ENCODE peak calls at places on chromosome 10, in ten cellular contexts. P is IMR-90, B is cardiac muscle cell, Y is GM06990, J is AG04450, Q is dorsolateral prefrontal cortex, M is fibroblast of lung, R is neural crest cell, W is Calu3, N is endothelial cell. A is an unnamed sample.

GRCh38 chr10:132636358-132636757 is 98.8 kb downstream of the INPP5A start:
- DNase-seq in P (no peak), B (no peak), Y (no peak), J (no peak), Q (no peak), M (no peak), R (no peak), W (no peak), N (no peak), A (no peak)

GRCh38 chr10:11163990-11164805 is 146.5 kb downstream of the CELF2 start:
- DNase-seq in P (no peak), B (no peak), Y (no peak), J (no peak), Q (peak), M (no peak), R (peak), W (no peak), N (no peak), A (no peak)

GRCh38 chr10:34702093-34702952 is 112.8 kb downstream of the PARD3 start:
- DNase-seq in P (no peak), B (no peak), Y (no peak), J (no peak), Q (no peak), M (no peak), R (no peak), W (no peak), N (no peak), A (no peak)

GRCh38 chr10:129096340-129096984 is 370.6 kb upstream of the MGMT start:
- DNase-seq in P (peak), B (peak), Y (no peak), J (peak), Q (no peak), M (peak), R (no peak), W (no peak), N (no peak), A (no peak)

GRCh38 chr10:3071405-3072198 is 4.3 kb downstream of the PFKP start:
- DNase-seq in P (peak), B (peak), Y (no peak), J (no peak), Q (no peak), M (peak), R (no peak), W (peak), N (no peak), A (no peak)

GRCh38 chr10:132799856-132800255 is 13.9 kb upstream of the NKX6-2 start:
- DNase-seq in P (no peak), B (no peak), Y (no peak), J (no peak), Q (no peak), M (no peak), R (no peak), W (no peak), N (no peak), A (no peak)

GRCh38 chr10:3681642-3682554 is 103.1 kb downstream of the KLF6 start:
- DNase-seq in P (no peak), B (no peak), Y (no peak), J (no peak), Q (no peak), M (no peak), R (peak), W (peak), N (no peak), A (no peak)

GRCh38 chr10:96236090-96236478 is 35.3 kb downstream of the BLNK start:
- DNase-seq in P (no peak), B (no peak), Y (no peak), J (no peak), Q (no peak), M (no peak), R (no peak), W (no peak), N (no peak), A (no peak)

GRCh38 chr10:24331457-24331856 is 122.5 kb downstream of the KIAA1217 start:
- DNase-seq in P (peak), B (peak), Y (no peak), J (no peak), Q (no peak), M (peak), R (no peak), W (peak), N (no peak), A (no peak)

GRCh38 chr10:87750001-87750651 is 67.9 kb downstream of the ATAD1 start:
- DNase-seq in P (peak), B (peak), Y (no peak), J (peak), Q (no peak), M (peak), R (no peak), W (no peak), N (no peak), A (no peak)

DNA sequence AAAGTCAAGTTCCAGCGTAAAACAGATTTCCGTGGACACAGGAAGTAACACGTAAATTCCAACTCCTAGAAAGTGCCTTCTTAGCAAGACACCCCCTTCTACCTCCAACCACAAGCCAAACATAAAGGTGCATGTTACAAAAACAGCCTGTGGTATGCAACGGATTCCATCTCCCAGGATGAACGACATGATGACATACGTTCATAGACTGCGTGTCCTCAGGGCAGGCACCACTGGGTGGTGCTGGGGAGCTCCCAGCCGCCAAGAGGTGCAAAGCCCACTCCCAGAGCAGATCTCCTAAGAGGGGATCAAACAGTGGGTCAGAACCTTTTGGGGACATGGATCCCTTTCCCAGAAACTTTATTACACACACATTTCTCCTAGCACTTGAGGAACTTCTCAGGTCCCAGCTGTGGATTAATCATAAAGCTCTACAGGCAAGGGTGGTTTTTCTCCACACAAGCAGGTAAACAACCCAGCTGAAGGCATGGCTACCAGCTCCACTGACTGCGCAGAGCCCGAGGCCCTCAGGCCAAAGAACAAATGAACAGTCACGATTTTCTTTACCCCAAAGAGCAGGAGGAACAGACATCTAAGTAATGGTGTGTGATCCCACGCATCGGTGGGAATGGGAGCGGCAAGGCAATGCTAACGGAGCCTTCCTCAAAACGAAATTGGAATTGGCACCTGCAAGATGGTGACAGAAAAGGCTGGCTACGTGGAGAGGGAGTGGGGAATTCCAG is 13.8 kb downstream of the PSAP start:
- DNase-seq in P (no peak), B (no peak), Y (peak), J (no peak), Q (no peak), M (no peak), R (no peak), W (no peak), N (peak), A (no peak)
- TF ChIP-seq CTCF in P (peak), B (peak), Y (peak), J (peak), Q (peak), M (peak), R (peak), W (peak), N (peak), A (no peak)

DNA sequence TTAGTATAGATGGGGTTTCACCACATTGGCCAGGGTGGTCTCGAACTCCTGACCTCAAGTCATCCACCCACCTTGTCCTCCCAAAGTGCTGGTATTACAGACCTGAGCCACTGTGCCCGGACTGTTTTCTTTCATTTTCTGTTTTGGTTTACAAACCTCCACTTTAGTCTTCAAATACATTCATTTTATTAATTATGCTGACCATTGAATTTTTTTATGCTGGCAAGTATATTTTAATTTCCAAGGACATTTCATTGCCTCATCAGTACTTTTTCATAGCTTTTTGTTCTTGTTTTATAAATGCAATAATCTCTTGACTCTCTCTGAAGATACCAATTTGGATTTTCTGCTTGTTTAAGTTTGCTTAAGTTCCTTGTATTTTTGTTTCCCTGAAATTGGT is 170.5 kb downstream of the CACNB2 start:
- DNase-seq in P (no peak), B (no peak), Y (no peak), J (no peak), Q (no peak), M (no peak), R (no peak), W (no peak), N (no peak), A (no peak)
- TF ChIP-seq CTCF in P (no peak), B (no peak), Y (no peak), J (no peak), Q (no peak), M (no peak), R (no peak), W (no peak), N (no peak), A (no peak)

GRCh38 chr10:14889318-14889717 is 10.7 kb downstream of the SUV39H2 start:
- DNase-seq in P (no peak), B (peak), Y (no peak), J (no peak), Q (no peak), M (peak), R (no peak), W (no peak), N (no peak), A (no peak)
- TF ChIP-seq CTCF in P (peak), B (peak), Y (peak), J (peak), Q (no peak), M (peak), R (peak), W (peak), N (peak), A (no peak)

GRCh38 chr10:53209941-53210611 is 437.5 kb upstream of the MBL2 start:
- DNase-seq in P (peak), B (peak), Y (no peak), J (no peak), Q (no peak), M (peak), R (no peak), W (no peak), N (no peak), A (no peak)
- TF ChIP-seq CTCF in P (peak), B (no peak), Y (peak), J (peak), Q (peak), M (peak), R (peak), W (no peak), N (no peak), A (no peak)

GRCh38 chr10:110209926-110210662 is 2.7 kb downstream of the MXI1 start:
- DNase-seq in P (peak), B (peak), Y (peak), J (no peak), Q (peak), M (peak), R (peak), W (no peak), N (peak), A (peak)

GRCh38 chr10:110209399-110209925 is 2.1 kb downstream of the MXI1 start:
- DNase-seq in P (peak), B (peak), Y (peak), J (peak), Q (peak), M (peak), R (peak), W (peak), N (peak), A (no peak)

GRCh38 chr10:110206988-110207804 is at the start of gene MXI1:
- DNase-seq in P (peak), B (peak), Y (peak), J (peak), Q (peak), M (peak), R (peak), W (peak), N (peak), A (no peak)

GRCh38 chr10:110207805-110208613 is 604 bp downstream of the MXI1 start:
- DNase-seq in P (peak), B (peak), Y (peak), J (no peak), Q (no peak), M (no peak), R (peak), W (no peak), N (peak), A (peak)

DNA sequence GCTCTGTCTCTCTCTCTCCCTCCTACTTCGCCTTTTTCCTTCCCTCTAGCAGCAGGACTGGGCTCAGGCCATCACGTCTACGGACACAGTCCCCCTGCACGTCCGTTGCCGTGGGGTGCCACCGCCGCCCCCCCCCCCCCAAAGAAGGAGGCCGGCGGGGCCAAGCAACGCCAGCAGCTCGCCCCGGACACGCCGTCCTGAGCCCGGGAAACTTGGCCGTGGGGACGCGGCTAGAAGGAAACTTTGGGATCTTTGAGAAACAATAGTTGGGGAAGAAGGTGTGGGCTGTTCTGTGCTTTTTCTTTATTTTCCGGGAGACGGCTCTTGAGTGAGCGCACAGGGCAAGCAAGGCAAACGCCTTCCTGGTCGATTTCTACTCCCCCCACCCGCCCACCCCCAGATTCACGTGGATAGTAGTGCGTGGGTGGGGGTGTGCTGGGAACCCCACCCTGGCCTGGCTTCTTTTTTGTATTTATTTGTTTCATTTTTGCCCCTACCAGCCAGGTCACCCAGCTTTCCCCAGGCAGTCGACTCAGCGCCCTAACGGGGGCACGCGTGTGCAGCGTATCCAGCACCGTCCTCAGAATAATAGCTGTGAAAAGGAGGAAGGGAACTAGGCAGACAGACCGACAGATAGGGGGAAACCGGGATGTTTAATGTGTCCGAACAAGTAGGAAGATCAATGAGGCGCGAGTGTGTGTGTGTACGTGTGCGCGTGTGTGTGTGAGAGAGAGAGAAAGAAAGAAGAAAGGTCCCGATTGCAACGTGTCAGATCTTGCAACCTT is 1.4 kb downstream of the MXI1 start:
- DNase-seq in P (peak), B (peak), Y (peak), J (no peak), Q (peak), M (peak), R (no peak), W (no peak), N (no peak), A (no peak)
- TF ChIP-seq CTCF in P (peak), B (peak), Y (peak), J (peak), Q (no peak), M (peak), R (no peak), W (no peak), N (no peak), A (no peak)

DNA sequence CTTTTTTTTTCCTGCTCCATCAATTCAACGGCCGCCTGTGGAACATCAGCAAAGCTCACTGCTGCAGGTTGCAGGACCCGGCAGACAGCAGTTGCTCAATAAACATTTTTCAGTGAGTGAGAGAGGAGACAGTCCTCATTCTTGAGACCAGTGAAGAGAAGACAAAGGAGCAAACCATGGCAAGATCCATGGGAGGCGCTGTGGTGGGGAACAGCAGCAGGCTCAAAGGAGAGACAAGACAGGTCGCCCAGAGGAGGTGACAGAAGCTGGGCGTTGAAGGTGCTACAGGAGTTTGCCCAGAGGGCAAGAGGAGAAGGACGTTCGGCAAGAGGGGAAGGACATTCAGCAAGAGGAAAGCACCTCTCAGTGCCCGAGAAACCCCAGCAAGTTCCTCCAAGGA is 74.5 kb upstream of the FGFR2 start:
- DNase-seq in P (no peak), B (no peak), Y (no peak), J (no peak), Q (no peak), M (no peak), R (no peak), W (no peak), N (no peak), A (no peak)
- TF ChIP-seq CTCF in P (no peak), B (no peak), Y (no peak), J (no peak), Q (no peak), M (no peak), R (no peak), W (no peak), N (no peak), A (no peak)

DNA sequence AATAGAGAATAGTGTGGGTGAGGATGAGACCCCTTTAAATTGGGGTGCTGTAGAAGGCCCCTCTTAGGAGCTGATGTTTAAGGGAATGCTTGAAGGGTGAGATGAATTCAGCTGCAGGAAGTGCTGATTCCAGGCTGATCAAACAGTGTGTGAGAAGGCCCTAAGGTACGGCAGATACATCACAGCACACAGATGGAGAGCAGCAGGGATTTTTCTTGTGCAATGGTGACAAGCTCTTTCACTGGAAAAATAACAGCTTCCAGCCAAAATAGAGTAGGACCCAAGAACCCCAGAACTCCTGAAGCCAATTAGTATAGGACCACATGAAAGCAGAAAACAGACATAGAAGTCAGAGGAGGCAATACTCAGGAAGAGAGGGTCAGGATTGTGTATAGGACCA is 296.9 kb downstream of the ADRA2A start:
- DNase-seq in P (no peak), B (no peak), Y (no peak), J (no peak), Q (no peak), M (no peak), R (no peak), W (no peak), N (no peak), A (no peak)
- TF ChIP-seq CTCF in P (no peak), B (no peak), Y (no peak), J (no peak), Q (no peak), M (no peak), R (no peak), W (no peak), N (no peak), A (no peak)

DNA sequence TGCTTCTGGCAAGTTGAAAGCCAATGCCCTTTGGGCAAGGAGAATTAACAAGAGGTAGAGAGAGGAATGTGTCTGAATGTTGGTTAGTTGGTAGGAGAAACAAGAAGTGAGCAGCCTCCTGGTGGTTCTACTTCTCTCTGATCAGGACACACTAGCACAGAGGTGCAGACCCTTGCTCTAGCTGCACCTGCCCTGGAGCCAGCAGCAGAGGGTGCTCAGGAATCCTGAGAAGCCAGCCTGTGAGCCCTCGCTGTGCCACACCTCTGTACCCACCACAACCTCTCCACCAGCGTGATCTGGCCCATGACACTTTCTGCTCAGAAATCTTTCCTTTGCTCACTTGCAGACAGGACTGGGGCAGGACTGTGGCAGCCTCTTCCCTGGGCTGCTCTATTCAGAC is 364.7 kb downstream of the RPS24 start:
- DNase-seq in P (no peak), B (no peak), Y (no peak), J (no peak), Q (no peak), M (no peak), R (no peak), W (no peak), N (no peak), A (no peak)
- TF ChIP-seq CTCF in P (no peak), B (no peak), Y (no peak), J (no peak), Q (no peak), M (no peak), R (no peak), W (no peak), N (no peak), A (no peak)

A was measured in natural killer cell.